ENCODE peak calls at places on chromosomes 2 and 18, in eight cellular contexts. D, P, X, C, Y, Q, K and I are unnamed samples.
A peak's percentile ranks its signal among the peaks of the same experiment; 100 is the strongest.

GRCh38 chr2:235515821-235516220 is 22.0 kb downstream of the AGAP1 start:
- DNase-seq in D (no peak), P (no peak), X (no peak), C (no peak), Y (no peak), Q (no peak), K (no peak), I (no peak)

GRCh38 chr2:111900859-111901258 is 2.5 kb downstream of the MERTK start:
- DNase-seq in D (no peak), P (peak; percentile 50), X (peak; percentile 24), C (peak; percentile 51), Y (no peak), Q (no peak), K (no peak), I (no peak)

GRCh38 chr2:86410581-86410980 is 30.6 kb upstream of the KDM3A start:
- DNase-seq in D (no peak), P (no peak), X (no peak), C (no peak), Y (no peak), Q (no peak), K (no peak), I (no peak)

GRCh38 chr2:138602166-138602460 is 100.5 kb downstream of the SPOPL start:
- DNase-seq in D (no peak), P (no peak), X (no peak), C (peak; percentile 11), Y (no peak), Q (peak; percentile 57), K (no peak), I (no peak)

GRCh38 chr2:74364533-74365505 is 15.3 kb downstream of the DCTN1 start:
- DNase-seq in D (no peak), P (no peak), X (no peak), C (no peak), Y (no peak), Q (no peak), K (no peak), I (no peak)

GRCh38 chr2:11275910-11276309 is 68.5 kb downstream of the ROCK2 start:
- DNase-seq in D (no peak), P (no peak), X (no peak), C (no peak), Y (no peak), Q (no peak), K (no peak), I (no peak)

GRCh38 chr18:46293699-46294300 is 189.6 kb downstream of the HAUS1 start:
- DNase-seq in D (no peak), P (no peak), X (no peak), C (peak; percentile 76), Y (no peak), Q (no peak), K (no peak), I (no peak)

GRCh38 chr2:144430722-144431163 is 89.2 kb downstream of the ZEB2 start:
- DNase-seq in D (no peak), P (no peak), X (no peak), C (no peak), Y (no peak), Q (peak; percentile 72), K (no peak), I (no peak)

GRCh38 chr2:25570161-25570840 is 103.1 kb downstream of the DTNB start:
- DNase-seq in D (no peak), P (no peak), X (no peak), C (no peak), Y (no peak), Q (peak; percentile 63), K (no peak), I (no peak)

GRCh38 chr2:204608261-204608660 is 63.0 kb downstream of the PARD3B start:
- DNase-seq in D (no peak), P (no peak), X (no peak), C (no peak), Y (no peak), Q (peak; percentile 36), K (no peak), I (no peak)

GRCh38 chr2:53829669-53830290 is 30.0 kb downstream of the GPR75 start:
- DNase-seq in D (no peak), P (no peak), X (no peak), C (no peak), Y (no peak), Q (no peak), K (no peak), I (no peak)

GRCh38 chr2:199463000-199463692 is 5.4 kb upstream of the SATB2 start:
- DNase-seq in D (peak; percentile 43), P (peak; percentile 92), X (no peak), C (peak; percentile 84), Y (no peak), Q (no peak), K (peak; percentile 95), I (peak; percentile 69)

GRCh38 chr2:88521445-88522070 is 69.1 kb upstream of the FOXI3 start:
- DNase-seq in D (no peak), P (no peak), X (no peak), C (no peak), Y (no peak), Q (no peak), K (no peak), I (no peak)

GRCh38 chr2:88933980-88934379 is 242.5 kb downstream of the RPIA start:
- DNase-seq in D (no peak), P (no peak), X (no peak), C (peak; percentile 66), Y (no peak), Q (no peak), K (no peak), I (no peak)

GRCh38 chr2:223613017-223613950 is 11.1 kb upstream of the SCG2 start:
- DNase-seq in D (no peak), P (peak; percentile 52), X (peak; percentile 91), C (peak; percentile 82), Y (no peak), Q (peak; percentile 98), K (peak; percentile 90), I (peak; percentile 94)

GRCh38 chr2:181813963-181814565 is 77.5 kb upstream of the ITPRID2 start:
- DNase-seq in D (no peak), P (no peak), X (no peak), C (no peak), Y (no peak), Q (peak; percentile 53), K (no peak), I (no peak)

GRCh38 chr2:183455056-183455455 is 330.8 kb downstream of the NUP35 start:
- DNase-seq in D (no peak), P (no peak), X (no peak), C (no peak), Y (no peak), Q (peak; percentile 36), K (no peak), I (no peak)

GRCh38 chr18:43847164-43848091 is 570.1 kb upstream of the SYT4 start:
- DNase-seq in D (no peak), P (no peak), X (no peak), C (peak; percentile 14), Y (no peak), Q (no peak), K (no peak), I (no peak)

GRCh38 chr2:15808221-15808574 is 132.2 kb upstream of the MYCN start:
- DNase-seq in D (no peak), P (no peak), X (no peak), C (peak; percentile 74), Y (no peak), Q (no peak), K (no peak), I (no peak)

GRCh38 chr18:52288403-52289004 is 51.5 kb upstream of the DCC start:
- DNase-seq in D (no peak), P (peak; percentile 23), X (no peak), C (peak; percentile 76), Y (no peak), Q (no peak), K (no peak), I (no peak)

GRCh38 chr18:73677458-73677857 is 470.2 kb downstream of the FBXO15 start:
- DNase-seq in D (no peak), P (no peak), X (no peak), C (no peak), Y (no peak), Q (no peak), K (no peak), I (no peak)

GRCh38 chr2:7437716-7438648 is 520.8 kb downstream of the RNF144A start:
- DNase-seq in D (no peak), P (no peak), X (no peak), C (no peak), Y (no peak), Q (no peak), K (no peak), I (no peak)

GRCh38 chr2:227414846-227415245 is 27.1 kb upstream of the SCYGR1 start:
- DNase-seq in D (no peak), P (no peak), X (no peak), C (no peak), Y (no peak), Q (no peak), K (no peak), I (no peak)

GRCh38 chr18:72091369-72091768 is 452.8 kb downstream of the CBLN2 start:
- DNase-seq in D (no peak), P (no peak), X (no peak), C (peak; percentile 17), Y (no peak), Q (no peak), K (no peak), I (no peak)

GRCh38 chr2:110157153-110157793 is 41.7 kb upstream of the MALL start:
- DNase-seq in D (no peak), P (peak; percentile 40), X (no peak), C (peak; percentile 55), Y (no peak), Q (peak; percentile 31), K (peak; percentile 14), I (no peak)

GRCh38 chr2:27078267-27079194 is at the start of gene EMILIN1:
- DNase-seq in D (no peak), P (peak; percentile 68), X (peak; percentile 86), C (peak; percentile 56), Y (no peak), Q (peak; percentile 83), K (no peak), I (no peak)

GRCh38 chr2:232937278-232937906 is 67.3 kb downstream of the SNORC start:
- DNase-seq in D (no peak), P (no peak), X (no peak), C (no peak), Y (no peak), Q (peak; percentile 19), K (peak; percentile 71), I (no peak)

GRCh38 chr18:39341106-39341505 is 1775.5 kb upstream of the CELF4 start:
- DNase-seq in D (no peak), P (no peak), X (no peak), C (no peak), Y (no peak), Q (no peak), K (no peak), I (no peak)

GRCh38 chr18:36075862-36076587 is 8.7 kb upstream of the RPRD1A start:
- DNase-seq in D (no peak), P (no peak), X (no peak), C (no peak), Y (no peak), Q (peak; percentile 41), K (no peak), I (no peak)

GRCh38 chr2:217975626-217976025 is 27.2 kb downstream of the TNS1 start:
- DNase-seq in D (no peak), P (no peak), X (no peak), C (no peak), Y (no peak), Q (no peak), K (no peak), I (no peak)

GRCh38 chr18:69414184-69414583 is 13.5 kb downstream of the DOK6 start:
- DNase-seq in D (no peak), P (no peak), X (no peak), C (no peak), Y (no peak), Q (no peak), K (no peak), I (no peak)

GRCh38 chr2:20594957-20595356 is 55.9 kb downstream of the HS1BP3 start:
- DNase-seq in D (no peak), P (no peak), X (no peak), C (no peak), Y (no peak), Q (no peak), K (no peak), I (no peak)

GRCh38 chr2:101361519-101361918 is 25.8 kb downstream of the CREG2 start:
- DNase-seq in D (no peak), P (no peak), X (no peak), C (no peak), Y (no peak), Q (no peak), K (no peak), I (no peak)

GRCh38 chr2:23007836-23008235 is 377.1 kb upstream of the KLHL29 start:
- DNase-seq in D (no peak), P (no peak), X (no peak), C (no peak), Y (no peak), Q (no peak), K (no peak), I (no peak)